ENCODE peak calls at places on chromosomes 16 and 17, in seven cellular contexts. Q is heart left ventricle; P is tibial artery; B is CD4-positive, alpha-beta memory T cell; I is esophagus squamous epithelium; Y is CD4-positive, alpha-beta T cell; G is IMR-90. O is an unnamed sample. For H3K27me3 and H3K9me3, the result is how much of the 10 kb centered on the place peaks cover.

GRCh38 chr16:84268231-84268630 is 26.4 kb upstream of the WFDC1 start:
- DNase-seq in B (no peak), P (no peak), G (no peak), Y (no peak), I (no peak), Q (no peak), O (no peak)

GRCh38 chr16:83137326-83137770 is 510.6 kb downstream of the CDH13 start:
- DNase-seq in Y (no peak), P (no peak), I (no peak), Q (no peak), G (peak), B (peak), O (peak)

GRCh38 chr16:48556913-48557351 is 53.0 kb downstream of the N4BP1 start:
- DNase-seq in Q (no peak), P (no peak), Y (no peak), I (no peak), G (peak), B (no peak), O (no peak)

GRCh38 chr16:68276223-68276622 is 11.9 kb downstream of the SLC7A6 start:
- DNase-seq in P (no peak), Y (no peak), Q (no peak), G (no peak), I (no peak), B (no peak), O (no peak)

GRCh38 chr17:49597438-49597837 is 21.8 kb downstream of the NXPH3 start:
- DNase-seq in Q (no peak), Y (no peak), I (no peak), G (no peak), B (no peak), P (no peak), O (no peak)

GRCh38 chr17:46889519-46889918 is 33.4 kb upstream of the GOSR2 start:
- DNase-seq in G (no peak), P (no peak), B (no peak), Y (no peak), Q (no peak), I (no peak), O (no peak)

GRCh38 chr17:47978324-47978723 is 7.4 kb downstream of the CDK5RAP3 start:
- DNase-seq in Q (no peak), P (no peak), I (no peak), Y (peak), G (peak), B (peak), O (peak)

GRCh38 chr17:65467156-65467555 is 94.3 kb downstream of the AXIN2 start:
- DNase-seq in P (no peak), B (no peak), I (no peak), G (no peak), Q (no peak), Y (no peak), O (no peak)

GRCh38 chr17:57685499-57686132 is 59.5 kb downstream of the CCDC182 start:
- DNase-seq in G (no peak), B (no peak), Y (no peak), I (no peak), Q (no peak), P (no peak), O (no peak)

GRCh38 chr17:72240333-72240732 is 119.5 kb downstream of the SOX9 start:
- DNase-seq in I (no peak), Y (no peak), Q (no peak), P (no peak), G (no peak), B (no peak), O (no peak)

GRCh38 chr17:13222931-13223330 is 205.1 kb upstream of the ELAC2 start:
- DNase-seq in B (no peak), I (no peak), P (no peak), Y (no peak), G (no peak), Q (no peak), O (no peak)

DNA sequence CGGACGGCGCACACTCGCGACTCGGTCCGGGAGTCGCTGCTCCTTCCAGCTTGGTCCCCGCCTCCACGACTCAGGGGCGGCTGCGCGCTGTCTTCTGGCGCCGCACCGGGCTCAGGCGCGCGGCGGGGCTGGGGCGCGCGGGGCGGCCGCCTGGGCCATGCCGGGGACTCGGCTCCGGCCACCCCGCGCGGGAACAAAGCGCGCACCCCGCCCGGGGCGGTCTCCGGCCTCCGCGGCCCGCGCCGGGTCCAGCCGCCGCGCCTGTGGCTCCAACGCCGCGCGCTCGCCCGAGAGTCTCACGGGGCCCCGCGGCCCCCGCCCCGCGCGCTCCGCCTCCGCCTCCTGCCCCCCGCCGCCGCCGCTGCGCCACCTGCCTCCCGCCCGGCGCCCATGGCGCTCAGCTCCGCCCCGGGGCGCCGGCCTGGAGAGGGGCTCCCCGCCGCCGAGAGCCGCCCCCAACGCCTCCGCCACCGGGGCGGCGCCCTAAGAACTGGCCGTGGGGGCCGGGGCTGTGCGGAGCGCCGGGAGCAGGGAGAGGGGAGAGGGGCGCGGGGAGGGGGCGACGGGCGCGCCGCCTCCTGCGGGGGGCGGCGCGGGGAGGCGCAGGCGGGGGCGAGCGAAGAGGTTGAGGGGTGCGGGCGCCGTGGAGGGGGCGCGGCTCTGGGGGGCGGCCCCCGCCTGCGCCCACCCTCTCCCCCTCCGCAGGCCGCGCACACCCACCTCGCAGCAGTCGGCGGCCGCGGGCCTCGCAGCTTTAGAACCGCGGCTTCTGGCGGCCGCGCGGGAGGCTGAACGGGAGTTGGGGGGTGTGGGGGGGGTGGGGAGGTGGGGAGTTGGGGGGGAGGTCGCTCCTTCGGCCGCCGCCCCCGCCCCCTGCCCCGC is 35.7 kb downstream of the CBFA2T3 start:
- DNase-seq in B (no peak), Y (no peak), P (no peak), Q (peak), I (no peak), G (no peak), O (peak)
- H3K27me3 ChIP-seq in B (under half), Y (half or more), P (half or more), Q (under half), I (under half), G (half or more), O (under half)

GRCh38 chr17:70270554-70270953 is 101.2 kb downstream of the KCNJ2 start:
- DNase-seq in B (no peak), I (no peak), Q (no peak), P (no peak), Y (no peak), G (no peak), O (no peak)
- H3K9me3 ChIP-seq in B (under half), I (under half), Q (under half), P (under half), Y (under half), G (under half), O (under half)

GRCh38 chr16:5479925-5480324 is 382.3 kb upstream of the EEF2KMT start:
- DNase-seq in B (no peak), I (no peak), G (no peak), Q (no peak), Y (no peak), P (no peak), O (no peak)

DNA sequence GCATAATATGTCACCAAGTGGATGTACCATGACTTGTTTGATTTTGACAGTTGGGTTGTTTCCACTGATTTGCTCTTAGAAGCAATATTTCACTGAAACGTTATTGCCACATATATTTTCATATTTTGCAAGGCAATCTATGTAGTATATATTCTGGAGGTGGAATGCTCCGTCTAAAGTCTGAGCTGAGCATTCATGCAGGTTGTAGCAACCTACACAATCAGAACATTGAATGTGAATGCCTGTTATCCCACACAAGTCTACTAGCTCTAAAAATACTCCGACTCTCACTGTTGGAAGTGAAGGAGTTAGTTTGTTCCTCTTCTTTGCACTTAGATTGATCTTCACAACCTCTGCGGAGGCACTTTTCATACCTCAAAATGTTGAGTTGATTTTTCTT is 383.2 kb upstream of the EEF2KMT start:
- DNase-seq in G (no peak), Q (no peak), I (no peak), Y (no peak), B (no peak), P (no peak), O (no peak)
- H3K27me3 ChIP-seq in G (under half), Q (under half), I (under half), Y (under half), B (under half), P (under half), O (half or more)

DNA sequence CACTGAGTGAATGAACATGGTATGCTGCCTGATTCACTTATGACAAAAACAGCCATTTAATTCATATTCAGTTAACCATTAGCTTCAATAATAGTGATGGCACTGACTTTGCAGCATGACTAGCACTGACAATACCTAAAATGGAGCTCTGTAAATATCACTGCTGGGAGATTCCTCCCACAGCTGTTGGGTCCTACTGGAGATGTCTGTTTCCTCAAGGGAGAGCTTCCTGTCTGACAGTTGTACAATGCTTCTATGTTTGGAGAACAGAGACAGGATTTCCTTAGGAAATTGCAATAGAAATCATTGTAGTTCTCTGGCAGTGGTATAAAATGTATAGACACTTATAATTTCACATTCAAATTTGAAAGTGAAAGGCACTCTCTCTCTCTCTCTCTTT is 695.9 kb upstream of the CDH8 start:
- DNase-seq in B (no peak), P (no peak), G (no peak), Q (no peak), Y (no peak), I (no peak), O (no peak)
- H3K9me3 ChIP-seq in B (under half), P (under half), G (under half), Q (under half), Y (under half), I (under half), O (under half)

GRCh38 chr17:79248843-79249242 is 174.2 kb downstream of the ENGASE start:
- DNase-seq in B (no peak), Q (no peak), P (no peak), G (no peak), Y (no peak), I (no peak), O (no peak)

GRCh38 chr17:79249945-79250521 is 175.4 kb downstream of the ENGASE start:
- DNase-seq in P (no peak), Y (no peak), Q (no peak), I (no peak), G (no peak), B (no peak), O (no peak)

GRCh38 chr17:79255046-79255445 is 180.4 kb downstream of the ENGASE start:
- DNase-seq in B (no peak), Q (no peak), P (no peak), I (no peak), G (no peak), Y (no peak), O (no peak)

GRCh38 chr17:79252886-79253285 is 178.3 kb downstream of the ENGASE start:
- DNase-seq in B (no peak), Y (no peak), G (no peak), P (no peak), I (no peak), Q (no peak), O (no peak)

DNA sequence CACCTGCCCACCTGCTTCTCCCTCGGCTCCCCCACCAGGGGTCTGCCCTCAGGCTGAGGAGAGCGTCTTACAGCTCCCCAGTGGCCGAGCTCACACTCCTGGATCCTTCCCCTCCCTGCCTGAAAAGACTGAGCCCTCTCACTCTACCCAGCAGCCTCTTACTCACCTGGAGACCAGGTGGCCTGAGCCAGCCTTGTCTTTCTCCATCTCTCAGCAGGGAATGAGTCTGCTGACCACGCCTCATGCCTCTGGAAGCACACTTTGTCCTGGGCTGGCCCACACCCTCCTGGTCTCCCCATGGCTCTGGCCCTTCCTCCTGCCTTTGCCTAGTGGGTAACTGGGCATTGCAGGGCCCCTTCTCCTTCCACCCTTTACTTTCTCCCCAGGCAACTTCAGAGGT is 177.2 kb downstream of the ENGASE start:
- DNase-seq in P (no peak), Y (no peak), I (no peak), G (no peak), Q (no peak), B (no peak), O (no peak)
- H3K27me3 ChIP-seq in P (half or more), Y (under half), I (under half), G (under half), Q (half or more), B (under half), O (half or more)

DNA sequence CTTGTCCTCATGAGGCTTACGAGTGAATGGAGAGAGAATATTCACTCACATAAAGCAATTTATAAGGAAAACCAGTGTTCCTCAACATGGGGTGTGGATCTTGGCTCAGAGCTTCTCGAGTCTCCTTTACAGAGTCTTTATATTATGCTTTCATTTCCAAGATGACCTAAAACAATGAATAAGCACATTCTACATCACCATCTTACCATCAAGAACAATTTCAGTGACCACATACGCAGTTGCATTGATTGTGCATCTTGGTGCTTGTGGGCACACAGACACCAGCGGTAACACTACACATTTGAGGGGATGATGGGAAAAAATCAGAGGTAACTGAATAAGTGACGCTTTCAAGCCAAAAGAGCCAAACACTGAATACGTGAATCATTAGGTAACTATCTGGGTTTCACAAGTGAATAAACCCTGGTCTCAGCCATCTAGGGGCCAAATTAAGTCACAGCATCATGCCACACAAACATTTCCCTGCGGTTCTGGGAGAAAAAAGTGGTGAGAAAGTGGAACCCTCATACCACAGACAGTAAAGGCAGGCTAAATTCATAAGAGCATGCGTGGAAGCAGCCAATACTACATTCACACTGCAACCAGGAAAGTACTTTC is 9.4 kb downstream of the CWC25 start:
- DNase-seq in G (peak), Q (no peak), Y (no peak), B (peak), P (no peak), I (no peak), O (no peak)
- H3K9me3 ChIP-seq in G (under half), Q (under half), Y (under half), B (under half), P (under half), I (under half), O (under half)

DNA sequence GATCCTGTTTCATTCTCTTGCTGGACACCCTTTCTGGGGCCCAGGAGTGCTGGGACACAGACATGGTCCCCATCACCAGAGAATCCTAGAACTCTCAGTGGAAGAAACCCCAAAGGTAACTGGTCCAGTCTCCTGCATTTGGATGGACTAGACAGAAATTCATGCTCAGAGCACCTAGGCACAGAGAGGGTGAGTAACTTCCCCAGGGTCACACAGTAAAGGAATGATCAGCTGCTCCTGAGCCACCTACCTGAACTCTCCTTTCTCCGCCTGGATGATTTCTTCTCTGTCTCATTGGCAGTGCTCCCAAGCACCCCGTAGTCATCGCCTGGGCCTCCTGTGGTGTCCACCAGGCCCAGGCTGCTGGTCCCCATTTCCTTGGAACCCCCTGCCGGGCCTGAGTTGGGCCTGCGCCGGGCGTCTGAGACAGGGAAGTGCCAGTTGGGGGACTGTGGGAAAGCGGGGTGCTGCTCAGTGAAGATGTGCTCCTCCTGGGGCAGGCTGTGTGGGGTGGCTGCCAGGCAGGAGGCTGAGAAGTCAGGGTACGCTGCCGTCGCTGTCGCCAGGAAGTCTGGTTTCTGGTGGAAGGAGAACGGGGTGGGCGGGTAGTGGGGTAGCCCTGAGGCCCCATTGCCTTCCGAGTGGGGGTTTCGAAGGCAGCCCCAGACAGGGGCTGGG is 767 bp downstream of the MEOX1 start:
- DNase-seq in Y (peak), B (no peak), Q (peak), P (no peak), I (no peak), G (no peak), O (no peak)
- H3K27me3 ChIP-seq in Y (under half), B (under half), Q (under half), P (under half), I (under half), G (under half), O (under half)

GRCh38 chr17:64339516-64340475 is 50.9 kb downstream of the PECAM1 start:
- DNase-seq in Y (no peak), G (no peak), Q (no peak), B (no peak), I (no peak), P (no peak), O (no peak)
- H3K9me3 ChIP-seq in Y (under half), G (under half), Q (under half), B (under half), I (under half), P (under half), O (under half)

GRCh38 chr17:77745702-77746101 is 212.8 kb upstream of the TNRC6C start:
- DNase-seq in B (no peak), Y (no peak), P (no peak), Q (no peak), I (no peak), G (no peak), O (no peak)
- H3K27me3 ChIP-seq in B (under half), Y (under half), P (under half), Q (under half), I (under half), G (under half), O (half or more)

GRCh38 chr17:60491771-60492170 is 34.3 kb downstream of the APPBP2 start:
- DNase-seq in Y (no peak), B (no peak), G (no peak), I (no peak), P (no peak), Q (no peak), O (no peak)
- H3K9me3 ChIP-seq in Y (under half), B (under half), G (under half), I (under half), P (under half), Q (under half), O (under half)